ENCODE peak calls at places on chromosome 10, in ten cellular contexts. I is CD8-positive, alpha-beta T cell; Y is uterus; L is left ventricle myocardium inferior; R is brain microvascular endothelial cell; A is colonic mucosa; S is body of pancreas; N is naive thymus-derived CD4-positive, alpha-beta T cell; Z is IMR-90; T is AG04450. F is an unnamed sample.
A peak's percentile ranks its signal among the peaks of the same experiment; 100 is the strongest.

GRCh38 chr10:97771055-97771811 is 566 bp downstream of the SFRP5 start:
- DNase-seq in I (no peak), Y (no peak), L (no peak), R (peak; percentile 11), A (no peak), S (peak; percentile 58), N (no peak), Z (peak; percentile 15), T (no peak), F (no peak)

GRCh38 chr10:5078781-5079180 is 15.4 kb upstream of the AKR1C3 start:
- DNase-seq in I (no peak), Y (no peak), L (no peak), R (no peak), A (no peak), S (peak; percentile 66), N (no peak), Z (no peak), T (no peak), F (no peak)

GRCh38 chr10:119466076-119466475 is 76.4 kb downstream of the RGS10 start:
- DNase-seq in I (no peak), Y (no peak), L (no peak), R (no peak), A (no peak), S (no peak), N (no peak), Z (no peak), T (no peak), F (no peak)

GRCh38 chr10:113742466-113742865 is 9.0 kb upstream of the PLEKHS1 start:
- DNase-seq in I (no peak), Y (no peak), L (no peak), R (no peak), A (no peak), S (no peak), N (no peak), Z (no peak), T (no peak), F (no peak)

GRCh38 chr10:113920819-113921345 is 66.4 kb downstream of the NHLRC2 start:
- DNase-seq in I (no peak), Y (no peak), L (no peak), R (no peak), A (no peak), S (no peak), N (no peak), Z (no peak), T (no peak), F (no peak)

GRCh38 chr10:80204801-80205477 is 398 bp downstream of the ANXA11 start:
- DNase-seq in I (peak; percentile 29), Y (peak; percentile 55), L (peak; percentile 50), R (no peak), A (peak; percentile 44), S (peak; percentile 61), N (no peak), Z (peak; percentile 30), T (no peak), F (no peak)

GRCh38 chr10:62584216-62584615 is 210.0 kb downstream of the ZNF365 start:
- DNase-seq in I (no peak), Y (no peak), L (no peak), R (peak; percentile 98), A (no peak), S (no peak), N (no peak), Z (peak; percentile 98), T (peak; percentile 90), F (no peak)

GRCh38 chr10:86969421-86970041 is 1.2 kb downstream of the ADIRF start:
- DNase-seq in I (no peak), Y (peak; percentile 59), L (peak; percentile 20), R (no peak), A (no peak), S (no peak), N (no peak), Z (peak; percentile 57), T (no peak), F (no peak)

GRCh38 chr10:79156334-79157274 is 87.8 kb downstream of the ZMIZ1 start:
- DNase-seq in I (no peak), Y (no peak), L (no peak), R (no peak), A (no peak), S (no peak), N (no peak), Z (no peak), T (no peak), F (no peak)

GRCh38 chr10:79150444-79150754 is 81.6 kb downstream of the ZMIZ1 start:
- DNase-seq in I (no peak), Y (no peak), L (no peak), R (no peak), A (no peak), S (no peak), N (no peak), Z (no peak), T (no peak), F (no peak)

GRCh38 chr10:79152423-79152817 is 83.7 kb downstream of the ZMIZ1 start:
- DNase-seq in I (no peak), Y (no peak), L (no peak), R (no peak), A (no peak), S (no peak), N (no peak), Z (no peak), T (no peak), F (no peak)

GRCh38 chr10:79155301-79156081 is 86.7 kb downstream of the ZMIZ1 start:
- DNase-seq in I (no peak), Y (no peak), L (peak; percentile 47), R (no peak), A (no peak), S (no peak), N (no peak), Z (peak; percentile 60), T (no peak), F (no peak)

GRCh38 chr10:79153753-79154152 is 85.0 kb downstream of the ZMIZ1 start:
- DNase-seq in I (no peak), Y (no peak), L (peak; percentile 87), R (no peak), A (no peak), S (peak; percentile 66), N (no peak), Z (no peak), T (no peak), F (no peak)
- H3K27ac ChIP-seq in I (no peak overlapping the region), Y (peak overlapping the region; percentile 94), L (peak overlapping the region; percentile 99), R (no peak overlapping the region), A (no peak overlapping the region), S (peak overlapping the region; percentile 88), N (no peak overlapping the region), Z (peak overlapping the region; percentile 94), T (peak overlapping the region; percentile 57), F (peak overlapping the region; percentile 51)

GRCh38 chr10:43401627-43402026 is 7.4 kb downstream of the HNRNPF start:
- DNase-seq in I (no peak), Y (no peak), L (no peak), R (no peak), A (no peak), S (no peak), N (no peak), Z (no peak), T (no peak), F (no peak)

GRCh38 chr10:43402176-43402575 is 6.8 kb downstream of the HNRNPF start:
- DNase-seq in I (no peak), Y (no peak), L (no peak), R (no peak), A (no peak), S (no peak), N (no peak), Z (no peak), T (no peak), F (no peak)

GRCh38 chr10:43403911-43404674 is 4.9 kb downstream of the HNRNPF start:
- DNase-seq in I (no peak), Y (no peak), L (no peak), R (no peak), A (no peak), S (no peak), N (no peak), Z (no peak), T (no peak), F (no peak)

GRCh38 chr10:43404675-43405221 is 4.2 kb downstream of the HNRNPF start:
- DNase-seq in I (no peak), Y (no peak), L (no peak), R (no peak), A (no peak), S (no peak), N (peak; percentile 25), Z (no peak), T (no peak), F (no peak)

GRCh38 chr10:43402880-43403452 is 6.0 kb downstream of the HNRNPF start:
- DNase-seq in I (no peak), Y (no peak), L (no peak), R (no peak), A (peak; percentile 61), S (no peak), N (no peak), Z (no peak), T (no peak), F (no peak)
- H3K4me3 ChIP-seq in I (no peak overlapping the region), Y (no peak overlapping the region), L (no peak overlapping the region), R (no peak overlapping the region), A (no peak overlapping the region), S (no peak overlapping the region), N (peak overlapping the region; percentile 5), Z (no peak overlapping the region), T (no peak overlapping the region), F (no peak overlapping the region)

GRCh38 chr10:26737730-26738129 is 40.2 kb downstream of the PDSS1 start:
- DNase-seq in I (no peak), Y (no peak), L (no peak), R (no peak), A (no peak), S (no peak), N (no peak), Z (peak; percentile 55), T (no peak), F (no peak)

GRCh38 chr10:26735435-26735834 is 37.9 kb downstream of the PDSS1 start:
- DNase-seq in I (no peak), Y (no peak), L (no peak), R (no peak), A (no peak), S (no peak), N (no peak), Z (no peak), T (no peak), F (no peak)

GRCh38 chr10:26738354-26738753 is 40.9 kb downstream of the PDSS1 start:
- DNase-seq in I (no peak), Y (no peak), L (no peak), R (no peak), A (no peak), S (no peak), N (no peak), Z (no peak), T (no peak), F (no peak)

GRCh38 chr10:26741368-26741767 is 43.9 kb downstream of the PDSS1 start:
- DNase-seq in I (no peak), Y (no peak), L (no peak), R (no peak), A (no peak), S (no peak), N (no peak), Z (no peak), T (no peak), F (no peak)

GRCh38 chr10:26739087-26739631 is 41.7 kb downstream of the PDSS1 start:
- DNase-seq in I (no peak), Y (no peak), L (no peak), R (no peak), A (no peak), S (no peak), N (no peak), Z (no peak), T (no peak), F (no peak)
- H3K27ac ChIP-seq in I (no peak overlapping the region), Y (no peak overlapping the region), L (no peak overlapping the region), R (no peak overlapping the region), A (no peak overlapping the region), S (no peak overlapping the region), N (no peak overlapping the region), Z (no peak overlapping the region), T (no peak overlapping the region), F (peak overlapping the region; percentile 80)

DNA sequence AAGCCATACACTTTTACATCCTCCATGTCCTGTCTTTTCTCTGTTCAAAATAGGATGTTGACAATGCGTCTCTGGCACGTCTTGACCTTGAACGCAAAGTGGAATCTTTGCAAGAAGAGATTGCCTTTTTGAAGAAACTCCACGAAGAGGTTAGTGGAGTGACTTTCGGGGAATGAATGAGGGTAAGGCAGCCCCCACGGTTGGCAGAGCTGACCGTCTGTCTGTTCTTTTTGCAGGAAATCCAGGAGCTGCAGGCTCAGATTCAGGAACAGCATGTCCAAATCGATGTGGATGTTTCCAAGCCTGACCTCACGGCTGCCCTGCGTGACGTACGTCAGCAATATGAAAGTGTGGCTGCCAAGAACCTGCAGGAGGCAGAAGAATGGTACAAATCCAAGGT is 5.5 kb downstream of the VIM start:
- DNase-seq in I (no peak), Y (peak; percentile 52), L (peak; percentile 28), R (no peak), A (peak; percentile 26), S (peak; percentile 45), N (no peak), Z (no peak), T (no peak), F (no peak)
- H3K4me3 ChIP-seq in I (no peak overlapping the region), Y (no peak overlapping the region), L (peak overlapping the region; percentile 90), R (peak overlapping the region; percentile 99), A (no peak overlapping the region), S (no peak overlapping the region), N (no peak overlapping the region), Z (peak overlapping the region; percentile 14), T (peak overlapping the region; percentile 31), F (peak overlapping the region; percentile 11)